ENCODE peak calls at places on chromosome 19, in seven cellular contexts. G is left lung; J is brain microvascular endothelial cell; P is naive thymus-derived CD4-positive, alpha-beta T cell; Z is thoracic aorta; T is right lobe of liver; V is fibroblast of lung. I is an unnamed sample.

GRCh38 chr19:1944088-1944915 is 3.3 kb downstream of the CSNK1G2 start:
- DNase-seq in P (no peak), V (no peak), G (peak; percentile 84), Z (no peak), T (peak; percentile 55), J (no peak), I (no peak)

GRCh38 chr19:45786533-45786894 is 4.2 kb upstream of the DMPK start:
- DNase-seq in G (peak; percentile 75), V (no peak), Z (no peak), P (no peak), J (no peak), T (no peak), I (no peak)

GRCh38 chr19:2123682-2124387 is 27.1 kb downstream of the IZUMO4 start:
- DNase-seq in T (no peak), Z (no peak), J (no peak), P (no peak), G (no peak), V (peak; percentile 5), I (peak; percentile 29)

GRCh38 chr19:35090160-35090794 is 25.3 kb upstream of the FXYD3 start:
- DNase-seq in J (peak; percentile 49), P (peak; percentile 26), T (peak; percentile 64), V (peak; percentile 44), Z (no peak), G (peak; percentile 32), I (peak; percentile 54)

GRCh38 chr19:6580313-6580712 is 10.6 kb downstream of the CD70 start:
- DNase-seq in G (no peak), V (peak; percentile 92), Z (no peak), J (no peak), P (no peak), T (no peak), I (no peak)

GRCh38 chr19:16160943-16161560 is 12.3 kb downstream of the CIB3 start:
- DNase-seq in T (no peak), V (peak; percentile 82), Z (no peak), G (no peak), P (no peak), J (peak; percentile 71), I (no peak)

GRCh38 chr19:11767633-11768133 is 883 bp downstream of the ZNF441 start:
- DNase-seq in J (peak; percentile 9), G (peak; percentile 85), V (peak; percentile 32), P (no peak), T (peak; percentile 89), Z (no peak), I (no peak)

GRCh38 chr19:13505164-13505695 is 1.0 kb downstream of the CACNA1A start:
- DNase-seq in T (no peak), P (no peak), J (no peak), V (no peak), G (no peak), Z (no peak), I (no peak)

GRCh38 chr19:37197768-37198167 is 12.6 kb downstream of the ZNF585B start:
- DNase-seq in G (no peak), P (no peak), Z (no peak), T (no peak), V (no peak), J (no peak), I (no peak)

GRCh38 chr19:29965529-29965928 is 23.5 kb downstream of the URI1 start:
- DNase-seq in T (no peak), Z (no peak), G (no peak), P (no peak), J (no peak), V (peak; percentile 85), I (no peak)

GRCh38 chr19:11096210-11096841 is 7.1 kb downstream of the LDLR start:
- DNase-seq in G (no peak), P (no peak), Z (no peak), V (peak; percentile 77), T (no peak), J (peak; percentile 57), I (no peak)

GRCh38 chr19:39539165-39539518 is 819 bp downstream of the EID2 start:
- DNase-seq in V (peak; percentile 74), P (peak; percentile 52), T (no peak), J (no peak), G (no peak), Z (no peak), I (no peak)

GRCh38 chr19:29505034-29505824 is 20.6 kb upstream of the VSTM2B start:
- DNase-seq in G (peak; percentile 20), T (peak; percentile 43), P (no peak), J (no peak), V (no peak), Z (no peak), I (no peak)

GRCh38 chr19:40256511-40256910 is 28.6 kb downstream of the AKT2 start:
- DNase-seq in Z (no peak), J (no peak), V (no peak), G (peak; percentile 40), T (no peak), P (peak; percentile 4), I (no peak)

GRCh38 chr19:48968179-48968661 is 3.1 kb downstream of the FTL start:
- DNase-seq in G (no peak), Z (no peak), V (no peak), P (no peak), J (no peak), T (no peak), I (no peak)

GRCh38 chr19:45922281-45922680 is 7.7 kb upstream of the NANOS2 start:
- DNase-seq in Z (no peak), G (no peak), P (no peak), V (no peak), J (no peak), T (no peak), I (peak; percentile 64)

GRCh38 chr19:45336696-45337251 is 3.8 kb upstream of the KLC3 start:
- DNase-seq in J (no peak), P (no peak), G (no peak), V (no peak), T (no peak), Z (no peak), I (no peak)

GRCh38 chr19:17779281-17779930 is 15.5 kb upstream of the B3GNT3 start:
- DNase-seq in P (no peak), G (no peak), T (peak; percentile 59), J (no peak), V (peak; percentile 48), Z (no peak), I (peak; percentile 94)

GRCh38 chr19:13920940-13921744 is 15.1 kb downstream of the CC2D1A start:
- DNase-seq in P (no peak), J (peak; percentile 40), T (no peak), V (peak; percentile 57), G (no peak), Z (no peak), I (no peak)

GRCh38 chr19:7382694-7383093 is 34.0 kb downstream of the ARHGEF18 start:
- DNase-seq in V (no peak), J (no peak), T (peak; percentile 39), Z (no peak), P (no peak), G (no peak), I (no peak)

GRCh38 chr19:9531933-9532332 is 6.5 kb downstream of the ZNF426 start:
- DNase-seq in G (no peak), Z (no peak), J (peak; percentile 12), V (peak; percentile 37), T (no peak), P (no peak), I (no peak)

GRCh38 chr19:10010247-10010691 is at the start of gene COL5A3:
- DNase-seq in P (no peak), J (no peak), Z (no peak), G (peak; percentile 78), V (no peak), T (no peak), I (no peak)

GRCh38 chr19:31220540-31220939 is 128.7 kb downstream of the TSHZ3 start:
- DNase-seq in T (no peak), Z (no peak), G (no peak), V (no peak), P (peak; percentile 18), J (no peak), I (peak; percentile 33)
- H3K4me3 ChIP-seq in T (no peak overlapping the region), Z (no peak overlapping the region), G (no peak overlapping the region), V (no peak overlapping the region), P (no peak overlapping the region), J (no peak overlapping the region), I (no peak overlapping the region)

GRCh38 chr19:4229179-4229931 is at the start of gene EBI3:
- DNase-seq in G (no peak), P (no peak), V (peak; percentile 67), Z (no peak), J (peak; percentile 70), T (no peak), I (no peak)

GRCh38 chr19:4232614-4233281 is 3.4 kb downstream of the EBI3 start:
- DNase-seq in P (no peak), T (no peak), G (no peak), V (no peak), J (no peak), Z (no peak), I (no peak)

GRCh38 chr19:4234862-4235201 is 5.5 kb downstream of the EBI3 start:
- DNase-seq in T (no peak), V (no peak), G (no peak), P (no peak), Z (no peak), J (no peak), I (no peak)

GRCh38 chr19:4234142-4234861 is 5.0 kb downstream of the EBI3 start:
- DNase-seq in V (no peak), Z (no peak), T (no peak), P (no peak), J (no peak), G (no peak), I (no peak)

GRCh38 chr19:4233282-4233853 is 4.0 kb downstream of the EBI3 start:
- DNase-seq in V (no peak), Z (no peak), J (peak; percentile 32), P (peak; percentile 52), T (no peak), G (peak; percentile 94), I (no peak)
- H3K27me3 ChIP-seq in V (peaks cover 5% of the 10 kb centered on the region), Z (no peaks in the 10 kb centered on the region), J (no peaks in the 10 kb centered on the region), P (peaks cover 4% of the 10 kb centered on the region), T (no peaks in the 10 kb centered on the region), G (peaks cover 74% of the 10 kb centered on the region), I (no peaks in the 10 kb centered on the region)

GRCh38 chr19:47275866-47276461 is 1.3 kb downstream of the INAFM1 start:
- DNase-seq in P (no peak), V (peak; percentile 73), Z (no peak), G (no peak), T (no peak), J (peak; percentile 55), I (no peak)
- H3K4me3 ChIP-seq in P (no peak overlapping the region), V (no peak overlapping the region), Z (peak overlapping the region; percentile 91), G (peak overlapping the region; percentile 65), T (no peak overlapping the region), J (peak overlapping the region; percentile 54), I (no peak overlapping the region)

GRCh38 chr19:43739419-43739818 is 15.3 kb downstream of the SMG9 start:
- DNase-seq in T (no peak), V (no peak), J (no peak), G (no peak), P (no peak), Z (no peak), I (no peak)

GRCh38 chr19:43738780-43739211 is 16.0 kb downstream of the SMG9 start:
- DNase-seq in T (no peak), G (no peak), J (no peak), V (peak; percentile 33), P (no peak), Z (no peak), I (no peak)

GRCh38 chr19:43743059-43743458 is 11.7 kb downstream of the SMG9 start:
- DNase-seq in P (no peak), V (peak; percentile 91), J (peak; percentile 78), T (no peak), G (no peak), Z (no peak), I (no peak)

GRCh38 chr19:43741075-43741840 is 13.5 kb downstream of the SMG9 start:
- DNase-seq in T (no peak), P (no peak), G (no peak), J (no peak), Z (no peak), V (no peak), I (no peak)

GRCh38 chr19:43739836-43740235 is 14.9 kb downstream of the SMG9 start:
- DNase-seq in T (no peak), V (no peak), P (no peak), J (no peak), G (no peak), Z (no peak), I (no peak)
- H3K27me3 ChIP-seq in T (no peaks in the 10 kb centered on the region), V (no peaks in the 10 kb centered on the region), P (no peaks in the 10 kb centered on the region), J (no peaks in the 10 kb centered on the region), G (no peaks in the 10 kb centered on the region), Z (no peaks in the 10 kb centered on the region), I (no peaks in the 10 kb centered on the region)